ENCODE peak calls at places on chromosomes 13 and 19, in eight cellular contexts. One of them, this sample, is unnamed.

GRCh38 chr13:111372651-111373425 is 52.4 kb downstream of the TEX29 start:
- DNase-seq in choroid plexus epithelial cell: no peak
- DNase-seq in epithelial cell of esophagus: no peak
- DNase-seq in adrenal gland: no peak
- DNase-seq in sigmoid colon: no peak
- DNase-seq in Peyer's patch: no peak
- DNase-seq in GM12865: peak
- DNase-seq in neural crest cell: no peak
- DNase-seq in this sample: no peak

GRCh38 chr19:53102186-53102585 is 1.0 kb downstream of the ZNF160 start:
- DNase-seq in choroid plexus epithelial cell: no peak
- DNase-seq in epithelial cell of esophagus: no peak
- DNase-seq in adrenal gland: peak
- DNase-seq in sigmoid colon: no peak
- DNase-seq in Peyer's patch: no peak
- DNase-seq in GM12865: no peak
- DNase-seq in neural crest cell: no peak
- DNase-seq in this sample: peak

GRCh38 chr13:114228176-114228575 is 6.5 kb upstream of the CDC16 start:
- DNase-seq in choroid plexus epithelial cell: no peak
- DNase-seq in epithelial cell of esophagus: no peak
- DNase-seq in adrenal gland: no peak
- DNase-seq in sigmoid colon: no peak
- DNase-seq in Peyer's patch: peak
- DNase-seq in GM12865: no peak
- DNase-seq in neural crest cell: no peak
- DNase-seq in this sample: no peak

GRCh38 chr13:26558074-26558805 is 757 bp downstream of the WASF3 start:
- DNase-seq in choroid plexus epithelial cell: peak
- DNase-seq in epithelial cell of esophagus: peak
- DNase-seq in adrenal gland: no peak
- DNase-seq in sigmoid colon: no peak
- DNase-seq in Peyer's patch: no peak
- DNase-seq in GM12865: no peak
- DNase-seq in neural crest cell: peak
- DNase-seq in this sample: peak

GRCh38 chr13:74132768-74133656 is 1.2 kb downstream of the KLF12 start:
- DNase-seq in choroid plexus epithelial cell: peak
- DNase-seq in epithelial cell of esophagus: peak
- DNase-seq in adrenal gland: no peak
- DNase-seq in sigmoid colon: peak
- DNase-seq in Peyer's patch: peak
- DNase-seq in GM12865: peak
- DNase-seq in neural crest cell: peak
- DNase-seq in this sample: no peak

GRCh38 chr13:33229446-33230177 is 55.9 kb downstream of the STARD13 start:
- DNase-seq in choroid plexus epithelial cell: no peak
- DNase-seq in epithelial cell of esophagus: no peak
- DNase-seq in adrenal gland: no peak
- DNase-seq in sigmoid colon: no peak
- DNase-seq in Peyer's patch: no peak
- DNase-seq in GM12865: no peak
- DNase-seq in neural crest cell: peak
- DNase-seq in this sample: no peak

GRCh38 chr19:3178377-3178972 is at the start of gene S1PR4:
- DNase-seq in choroid plexus epithelial cell: no peak
- DNase-seq in epithelial cell of esophagus: no peak
- DNase-seq in adrenal gland: no peak
- DNase-seq in sigmoid colon: no peak
- DNase-seq in Peyer's patch: peak
- DNase-seq in GM12865: peak
- DNase-seq in neural crest cell: no peak
- DNase-seq in this sample: no peak

GRCh38 chr13:19634129-19634740 is 776 bp downstream of the MPHOSPH8 start:
- DNase-seq in choroid plexus epithelial cell: peak
- DNase-seq in epithelial cell of esophagus: peak
- DNase-seq in adrenal gland: peak
- DNase-seq in sigmoid colon: peak
- DNase-seq in Peyer's patch: peak
- DNase-seq in GM12865: no peak
- DNase-seq in neural crest cell: no peak
- DNase-seq in this sample: no peak

GRCh38 chr13:76775031-76775740 is 111.0 kb downstream of the KCTD12 start:
- DNase-seq in choroid plexus epithelial cell: no peak
- DNase-seq in epithelial cell of esophagus: no peak
- DNase-seq in adrenal gland: no peak
- DNase-seq in sigmoid colon: no peak
- DNase-seq in Peyer's patch: no peak
- DNase-seq in GM12865: no peak
- DNase-seq in neural crest cell: no peak
- DNase-seq in this sample: no peak

GRCh38 chr19:29630661-29631060 is 24.6 kb downstream of the POP4 start:
- DNase-seq in choroid plexus epithelial cell: peak
- DNase-seq in epithelial cell of esophagus: no peak
- DNase-seq in adrenal gland: no peak
- DNase-seq in sigmoid colon: peak
- DNase-seq in Peyer's patch: peak
- DNase-seq in GM12865: no peak
- DNase-seq in neural crest cell: no peak
- DNase-seq in this sample: no peak

GRCh38 chr13:22915442-22916082 is 265.2 kb upstream of the SGCG start:
- DNase-seq in choroid plexus epithelial cell: peak
- DNase-seq in epithelial cell of esophagus: peak
- DNase-seq in adrenal gland: peak
- DNase-seq in sigmoid colon: peak
- DNase-seq in Peyer's patch: no peak
- DNase-seq in GM12865: peak
- DNase-seq in neural crest cell: peak
- DNase-seq in this sample: peak

GRCh38 chr19:54162241-54162805 is 2.8 kb upstream of the LENG1 start:
- DNase-seq in choroid plexus epithelial cell: peak
- DNase-seq in epithelial cell of esophagus: peak
- DNase-seq in adrenal gland: peak
- DNase-seq in sigmoid colon: peak
- DNase-seq in Peyer's patch: peak
- DNase-seq in GM12865: peak
- DNase-seq in neural crest cell: peak
- DNase-seq in this sample: peak

GRCh38 chr19:1997353-1998233 is 17.9 kb downstream of the BTBD2 start:
- DNase-seq in choroid plexus epithelial cell: no peak
- DNase-seq in epithelial cell of esophagus: peak
- DNase-seq in adrenal gland: no peak
- DNase-seq in sigmoid colon: no peak
- DNase-seq in Peyer's patch: no peak
- DNase-seq in GM12865: no peak
- DNase-seq in neural crest cell: no peak
- DNase-seq in this sample: no peak

GRCh38 chr19:49749771-49750170 is 13.3 kb downstream of the TSKS start:
- DNase-seq in choroid plexus epithelial cell: no peak
- DNase-seq in epithelial cell of esophagus: no peak
- DNase-seq in adrenal gland: no peak
- DNase-seq in sigmoid colon: no peak
- DNase-seq in Peyer's patch: no peak
- DNase-seq in GM12865: no peak
- DNase-seq in neural crest cell: no peak
- DNase-seq in this sample: no peak

GRCh38 chr19:18744019-18744418 is 47.1 kb downstream of the COMP start:
- DNase-seq in choroid plexus epithelial cell: no peak
- DNase-seq in epithelial cell of esophagus: no peak
- DNase-seq in adrenal gland: no peak
- DNase-seq in sigmoid colon: no peak
- DNase-seq in Peyer's patch: no peak
- DNase-seq in GM12865: no peak
- DNase-seq in neural crest cell: no peak
- DNase-seq in this sample: no peak

GRCh38 chr19:56350416-56351045 is 35.9 kb upstream of the ZSCAN5A start:
- DNase-seq in choroid plexus epithelial cell: peak
- DNase-seq in epithelial cell of esophagus: peak
- DNase-seq in adrenal gland: peak
- DNase-seq in sigmoid colon: no peak
- DNase-seq in Peyer's patch: peak
- DNase-seq in GM12865: peak
- DNase-seq in neural crest cell: peak
- DNase-seq in this sample: peak

GRCh38 chr19:56351208-56351607 is 36.6 kb upstream of the ZSCAN5A start:
- DNase-seq in choroid plexus epithelial cell: no peak
- DNase-seq in epithelial cell of esophagus: no peak
- DNase-seq in adrenal gland: no peak
- DNase-seq in sigmoid colon: no peak
- DNase-seq in Peyer's patch: no peak
- DNase-seq in GM12865: no peak
- DNase-seq in neural crest cell: no peak
- DNase-seq in this sample: no peak

GRCh38 chr19:56347163-56347778 is 32.6 kb upstream of the ZSCAN5A start:
- DNase-seq in choroid plexus epithelial cell: no peak
- DNase-seq in epithelial cell of esophagus: no peak
- DNase-seq in adrenal gland: no peak
- DNase-seq in sigmoid colon: no peak
- DNase-seq in Peyer's patch: no peak
- DNase-seq in GM12865: no peak
- DNase-seq in neural crest cell: no peak
- DNase-seq in this sample: no peak

GRCh38 chr19:56348289-56348877 is 33.7 kb upstream of the ZSCAN5A start:
- DNase-seq in choroid plexus epithelial cell: peak
- DNase-seq in epithelial cell of esophagus: peak
- DNase-seq in adrenal gland: no peak
- DNase-seq in sigmoid colon: no peak
- DNase-seq in Peyer's patch: no peak
- DNase-seq in GM12865: peak
- DNase-seq in neural crest cell: no peak
- DNase-seq in this sample: no peak
- TF ChIP-seq CTCF in choroid plexus epithelial cell: peak
- TF ChIP-seq CTCF in epithelial cell of esophagus: peak
- TF ChIP-seq CTCF in adrenal gland: no peak
- TF ChIP-seq CTCF in sigmoid colon: no peak
- TF ChIP-seq CTCF in Peyer's patch: peak
- TF ChIP-seq CTCF in GM12865: peak
- TF ChIP-seq CTCF in neural crest cell: peak
- TF ChIP-seq CTCF in this sample: peak

DNA sequence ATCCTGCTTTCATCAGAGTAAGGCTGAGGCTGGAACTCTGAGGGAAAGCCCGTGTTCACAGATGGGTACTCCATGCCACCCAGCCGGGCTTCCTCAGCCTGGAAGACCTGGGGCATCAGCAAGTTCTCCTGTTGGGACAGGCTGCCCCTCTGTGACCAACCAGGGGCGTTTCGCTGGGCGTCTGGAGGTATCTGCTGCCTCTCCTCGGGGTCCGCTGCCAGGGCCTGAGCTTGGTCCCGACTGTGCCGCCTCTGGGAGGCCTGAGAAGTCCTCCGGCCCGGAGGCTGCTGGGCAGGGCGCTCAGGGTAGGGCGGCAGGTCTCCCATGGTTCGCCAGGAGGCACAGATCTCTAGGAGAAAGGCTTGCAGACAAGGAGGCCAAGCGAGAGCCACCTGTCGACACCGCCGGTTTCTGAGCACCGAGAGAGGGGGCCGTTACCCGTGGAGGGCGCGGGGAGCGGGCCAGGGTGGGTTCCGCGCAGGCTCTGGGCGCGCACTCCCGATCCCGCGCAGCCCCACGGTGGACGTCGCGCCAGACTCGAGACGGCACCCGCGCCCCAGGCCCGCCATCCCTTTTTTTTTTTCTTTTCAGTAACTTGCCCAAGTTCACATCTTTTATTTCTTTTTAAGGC is at the start of gene RSPH6A:
- DNase-seq in choroid plexus epithelial cell: no peak
- DNase-seq in epithelial cell of esophagus: no peak
- DNase-seq in adrenal gland: no peak
- DNase-seq in sigmoid colon: no peak
- DNase-seq in Peyer's patch: no peak
- DNase-seq in GM12865: no peak
- DNase-seq in neural crest cell: no peak
- DNase-seq in this sample: no peak
- TF ChIP-seq CTCF in choroid plexus epithelial cell: no peak
- TF ChIP-seq CTCF in epithelial cell of esophagus: no peak
- TF ChIP-seq CTCF in adrenal gland: no peak
- TF ChIP-seq CTCF in sigmoid colon: no peak
- TF ChIP-seq CTCF in Peyer's patch: no peak
- TF ChIP-seq CTCF in GM12865: no peak
- TF ChIP-seq CTCF in neural crest cell: no peak
- TF ChIP-seq CTCF in this sample: no peak

GRCh38 chr19:39413903-39414608 is 1.6 kb downstream of the PLEKHG2 start:
- DNase-seq in choroid plexus epithelial cell: no peak
- DNase-seq in epithelial cell of esophagus: no peak
- DNase-seq in adrenal gland: no peak
- DNase-seq in sigmoid colon: peak
- DNase-seq in Peyer's patch: no peak
- DNase-seq in GM12865: no peak
- DNase-seq in neural crest cell: no peak
- DNase-seq in this sample: no peak
- TF ChIP-seq CTCF in choroid plexus epithelial cell: peak
- TF ChIP-seq CTCF in epithelial cell of esophagus: no peak
- TF ChIP-seq CTCF in adrenal gland: no peak
- TF ChIP-seq CTCF in sigmoid colon: no peak
- TF ChIP-seq CTCF in Peyer's patch: no peak
- TF ChIP-seq CTCF in GM12865: peak
- TF ChIP-seq CTCF in neural crest cell: no peak
- TF ChIP-seq CTCF in this sample: no peak

GRCh38 chr13:51325837-51326236 is 13.7 kb upstream of the SERPINE3 start:
- DNase-seq in choroid plexus epithelial cell: no peak
- DNase-seq in epithelial cell of esophagus: no peak
- DNase-seq in adrenal gland: no peak
- DNase-seq in sigmoid colon: no peak
- DNase-seq in Peyer's patch: no peak
- DNase-seq in GM12865: no peak
- DNase-seq in neural crest cell: no peak
- DNase-seq in this sample: no peak

GRCh38 chr13:51330741-51331140 is 8.8 kb upstream of the SERPINE3 start:
- DNase-seq in choroid plexus epithelial cell: no peak
- DNase-seq in epithelial cell of esophagus: no peak
- DNase-seq in adrenal gland: no peak
- DNase-seq in sigmoid colon: no peak
- DNase-seq in Peyer's patch: no peak
- DNase-seq in GM12865: peak
- DNase-seq in neural crest cell: no peak
- DNase-seq in this sample: no peak

GRCh38 chr13:51331354-51331861 is 8.1 kb upstream of the SERPINE3 start:
- DNase-seq in choroid plexus epithelial cell: no peak
- DNase-seq in epithelial cell of esophagus: no peak
- DNase-seq in adrenal gland: no peak
- DNase-seq in sigmoid colon: no peak
- DNase-seq in Peyer's patch: no peak
- DNase-seq in GM12865: peak
- DNase-seq in neural crest cell: no peak
- DNase-seq in this sample: no peak

GRCh38 chr13:51326782-51327181 is 12.7 kb upstream of the SERPINE3 start:
- DNase-seq in choroid plexus epithelial cell: no peak
- DNase-seq in epithelial cell of esophagus: no peak
- DNase-seq in adrenal gland: no peak
- DNase-seq in sigmoid colon: no peak
- DNase-seq in Peyer's patch: no peak
- DNase-seq in GM12865: no peak
- DNase-seq in neural crest cell: no peak
- DNase-seq in this sample: no peak

DNA sequence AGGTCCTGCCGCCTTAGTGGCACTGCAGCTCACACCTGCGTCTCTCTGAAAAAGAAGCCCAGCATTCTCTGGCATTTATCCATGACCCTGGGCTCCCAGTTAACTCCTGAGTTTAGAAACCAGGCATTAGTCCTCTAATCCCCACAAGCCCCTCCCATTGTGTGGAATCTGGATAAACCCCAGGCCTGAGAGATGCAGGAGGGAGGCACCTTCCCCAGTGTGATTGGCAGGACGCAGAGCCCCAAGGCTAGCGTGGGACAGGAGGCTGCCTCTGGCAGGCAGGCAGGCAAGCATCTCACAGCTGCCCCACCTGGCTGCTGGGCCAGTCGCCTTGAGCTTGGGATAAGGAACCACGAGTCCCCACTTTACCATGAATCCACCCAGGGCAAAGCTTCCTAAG is 11.0 kb upstream of the SERPINE3 start:
- DNase-seq in choroid plexus epithelial cell: no peak
- DNase-seq in epithelial cell of esophagus: no peak
- DNase-seq in adrenal gland: no peak
- DNase-seq in sigmoid colon: no peak
- DNase-seq in Peyer's patch: no peak
- DNase-seq in GM12865: no peak
- DNase-seq in neural crest cell: no peak
- DNase-seq in this sample: no peak
- TF ChIP-seq CTCF in choroid plexus epithelial cell: no peak
- TF ChIP-seq CTCF in epithelial cell of esophagus: no peak
- TF ChIP-seq CTCF in adrenal gland: no peak
- TF ChIP-seq CTCF in sigmoid colon: no peak
- TF ChIP-seq CTCF in Peyer's patch: no peak
- TF ChIP-seq CTCF in GM12865: no peak
- TF ChIP-seq CTCF in neural crest cell: no peak
- TF ChIP-seq CTCF in this sample: no peak